ENCODE peak calls at places on chromosome 9, in nine cellular contexts. M is adrenal gland, H is brain microvascular endothelial cell, D is uterus, R is pancreas, L is Peyer's patch, F is lower lobe of right lung, Q is ovary, B is H1. J is an unnamed sample.

GRCh38 chr9:18347381-18348084 is 126.4 kb upstream of the ADAMTSL1 start:
- DNase-seq in F (no peak), D (no peak), M (peak), L (no peak), R (no peak), H (no peak), Q (no peak), B (no peak), J (no peak)

GRCh38 chr9:136328622-136329041 is 1.3 kb downstream of the GPSM1 start:
- DNase-seq in R (peak), B (no peak), D (peak), F (no peak), H (peak), L (no peak), M (no peak), Q (peak), J (no peak)

GRCh38 chr9:132609184-132609583 is 26.8 kb downstream of the BARHL1 start:
- DNase-seq in Q (no peak), F (no peak), L (no peak), H (no peak), M (no peak), R (no peak), B (no peak), D (no peak), J (no peak)

GRCh38 chr9:72363908-72364678 is 915 bp downstream of the ZFAND5 start:
- DNase-seq in M (peak), L (peak), R (peak), F (peak), Q (peak), H (no peak), D (peak), B (no peak), J (peak)

GRCh38 chr9:123150708-123151503 is 117.4 kb downstream of the GPR21 start:
- DNase-seq in D (no peak), B (no peak), M (no peak), L (no peak), R (no peak), H (no peak), F (no peak), Q (no peak), J (no peak)

GRCh38 chr9:108056083-108056804 is 566.7 kb upstream of the KLF4 start:
- DNase-seq in M (no peak), Q (no peak), R (no peak), H (no peak), L (no peak), B (no peak), D (no peak), F (no peak), J (no peak)

GRCh38 chr9:133891741-133892140 is 100.4 kb downstream of the VAV2 start:
- DNase-seq in H (no peak), M (no peak), R (no peak), D (no peak), L (no peak), Q (no peak), B (no peak), F (no peak), J (no peak)

GRCh38 chr9:126155756-126156664 is 170.6 kb upstream of the MVB12B start:
- DNase-seq in F (no peak), L (no peak), R (no peak), M (no peak), Q (no peak), B (no peak), D (no peak), H (no peak), J (no peak)

GRCh38 chr9:12014488-12014887 is 678.7 kb upstream of the TYRP1 start:
- DNase-seq in B (no peak), R (no peak), Q (no peak), L (no peak), F (no peak), D (no peak), H (no peak), M (no peak), J (no peak)

GRCh38 chr9:120714846-120715231 is 569 bp upstream of the MEGF9 start:
- DNase-seq in F (no peak), M (peak), B (no peak), R (no peak), H (no peak), L (no peak), Q (peak), D (no peak), J (peak)

GRCh38 chr9:96553070-96553469 is 66.6 kb downstream of the CDC14B start:
- DNase-seq in Q (no peak), D (no peak), F (no peak), B (no peak), R (no peak), H (peak), L (no peak), M (no peak), J (no peak)

GRCh38 chr9:132008184-132008781 is 71.4 kb downstream of the MED27 start:
- DNase-seq in M (no peak), B (no peak), F (no peak), D (no peak), R (no peak), L (no peak), H (peak), Q (no peak), J (no peak)

GRCh38 chr9:6758418-6759113 is 793 bp downstream of the KDM4C start:
- DNase-seq in L (peak), D (peak), Q (peak), F (peak), R (peak), H (peak), M (peak), B (no peak), J (peak)

GRCh38 chr9:128106181-128106939 is 21.2 kb downstream of the PTGES2 start:
- DNase-seq in F (peak), B (no peak), M (no peak), Q (peak), R (peak), L (no peak), H (no peak), D (no peak), J (no peak)

GRCh38 chr9:97889941-97890557 is 32.3 kb downstream of the TRMO start:
- DNase-seq in L (peak), Q (no peak), B (no peak), M (peak), F (peak), R (no peak), H (no peak), D (no peak), J (peak)

GRCh38 chr9:127187231-127187956 is 65.0 kb upstream of the ANGPTL2 start:
- DNase-seq in H (peak), L (peak), B (no peak), R (no peak), F (peak), M (peak), Q (peak), D (peak), J (peak)

GRCh38 chr9:101711330-101711941 is 27.0 kb downstream of the GRIN3A start:
- DNase-seq in H (no peak), B (no peak), F (no peak), L (no peak), Q (no peak), D (no peak), M (no peak), R (no peak), J (no peak)

GRCh38 chr9:108609227-108609894 is 246.4 kb downstream of the ACTL7B start:
- DNase-seq in Q (no peak), B (no peak), D (no peak), F (no peak), M (no peak), L (no peak), H (no peak), R (no peak), J (no peak)

GRCh38 chr9:123997665-123998277 is 13.8 kb upstream of the LHX2 start:
- DNase-seq in M (peak), Q (no peak), L (peak), R (no peak), D (no peak), F (peak), B (no peak), H (peak), J (peak)

GRCh38 chr9:137156567-137157375 is 13.1 kb downstream of the LRRC26 start:
- DNase-seq in D (no peak), H (peak), L (no peak), R (no peak), M (no peak), Q (no peak), F (peak), B (no peak), J (no peak)

GRCh38 chr9:99134893-99135341 is 30.0 kb downstream of the TGFBR1 start:
- DNase-seq in R (no peak), B (no peak), F (no peak), L (no peak), Q (no peak), M (no peak), H (peak), D (no peak), J (no peak)

GRCh38 chr9:129177791-129178578 is at the start of gene IER5L:
- DNase-seq in L (peak), Q (peak), R (peak), B (peak), H (peak), F (peak), M (peak), D (peak), J (peak)

GRCh38 chr9:83775932-83776331 is 41.6 kb downstream of the GKAP1 start:
- DNase-seq in M (no peak), L (no peak), H (no peak), B (no peak), D (no peak), Q (no peak), R (no peak), F (no peak), J (no peak)

GRCh38 chr9:121944741-121945191 is 148.3 kb downstream of the TTLL11 start:
- DNase-seq in D (no peak), B (no peak), F (no peak), Q (no peak), R (no peak), H (peak), M (no peak), L (no peak), J (no peak)

GRCh38 chr9:16970321-16970720 is 99.9 kb upstream of the BNC2 start:
- DNase-seq in M (no peak), H (no peak), B (no peak), D (no peak), F (no peak), L (no peak), R (no peak), Q (no peak), J (no peak)

GRCh38 chr9:84303061-84303460 is 37.5 kb downstream of the SLC28A3 start:
- DNase-seq in M (no peak), D (no peak), B (no peak), H (no peak), Q (no peak), R (no peak), L (no peak), F (no peak), J (no peak)

GRCh38 chr9:21995652-21996275 is 1.2 kb downstream of the CDKN2B-AS1 start:
- DNase-seq in D (peak), L (peak), R (peak), M (peak), H (no peak), Q (peak), B (no peak), F (peak), J (peak)

GRCh38 chr9:122220673-122221222 is 8.0 kb downstream of the LHX6 start:
- DNase-seq in B (no peak), D (no peak), F (no peak), M (no peak), Q (no peak), L (no peak), H (no peak), R (no peak), J (no peak)

GRCh38 chr9:18071651-18072060 is 402.3 kb upstream of the ADAMTSL1 start:
- DNase-seq in Q (no peak), L (no peak), F (no peak), H (peak), B (no peak), M (no peak), D (peak), R (no peak), J (no peak)

GRCh38 chr9:104073098-104073769 is 20.9 kb upstream of the SMC2 start:
- DNase-seq in R (no peak), L (no peak), M (no peak), F (no peak), D (no peak), Q (no peak), H (no peak), B (no peak), J (no peak)

GRCh38 chr9:88322906-88323566 is 65.2 kb upstream of the SPIN1 start:
- DNase-seq in F (no peak), Q (no peak), H (peak), L (peak), R (no peak), B (no peak), M (no peak), D (no peak), J (no peak)

GRCh38 chr9:105842023-105842644 is 147.8 kb downstream of the TMEM38B start:
- DNase-seq in B (no peak), F (no peak), H (peak), L (peak), R (no peak), Q (no peak), D (no peak), M (peak), J (no peak)

GRCh38 chr9:129175825-129176633 is 2.0 kb downstream of the IER5L start:
- DNase-seq in L (peak), Q (peak), M (peak), F (peak), B (no peak), R (peak), D (peak), H (peak), J (peak)

GRCh38 chr9:14372437-14373318 is 58.7 kb upstream of the NFIB start:
- DNase-seq in D (peak), F (no peak), B (peak), R (no peak), M (peak), L (peak), H (peak), Q (peak), J (peak)

GRCh38 chr9:135183069-135183468 is 95.6 kb downstream of the OLFM1 start:
- DNase-seq in H (no peak), F (no peak), L (no peak), D (no peak), B (no peak), Q (no peak), M (no peak), R (no peak), J (no peak)

GRCh38 chr9:92191801-92192200 is 76.6 kb upstream of the SPTLC1 start:
- DNase-seq in B (no peak), D (no peak), R (no peak), M (no peak), H (no peak), L (no peak), F (no peak), Q (no peak), J (no peak)

GRCh38 chr9:108696156-108696555 is 159.6 kb downstream of the ACTL7B start:
- DNase-seq in D (no peak), R (no peak), B (no peak), Q (no peak), M (no peak), L (no peak), H (no peak), F (no peak), J (no peak)

GRCh38 chr9:38662763-38663593 is 42.6 kb upstream of the ANKRD18A start:
- DNase-seq in D (no peak), R (no peak), L (no peak), Q (no peak), B (no peak), M (no peak), F (no peak), H (peak), J (no peak)

GRCh38 chr9:9412241-9412640 is 1200.6 kb downstream of the PTPRD start:
- DNase-seq in F (no peak), M (no peak), D (no peak), H (no peak), B (no peak), R (no peak), Q (no peak), L (no peak), J (no peak)

DNA sequence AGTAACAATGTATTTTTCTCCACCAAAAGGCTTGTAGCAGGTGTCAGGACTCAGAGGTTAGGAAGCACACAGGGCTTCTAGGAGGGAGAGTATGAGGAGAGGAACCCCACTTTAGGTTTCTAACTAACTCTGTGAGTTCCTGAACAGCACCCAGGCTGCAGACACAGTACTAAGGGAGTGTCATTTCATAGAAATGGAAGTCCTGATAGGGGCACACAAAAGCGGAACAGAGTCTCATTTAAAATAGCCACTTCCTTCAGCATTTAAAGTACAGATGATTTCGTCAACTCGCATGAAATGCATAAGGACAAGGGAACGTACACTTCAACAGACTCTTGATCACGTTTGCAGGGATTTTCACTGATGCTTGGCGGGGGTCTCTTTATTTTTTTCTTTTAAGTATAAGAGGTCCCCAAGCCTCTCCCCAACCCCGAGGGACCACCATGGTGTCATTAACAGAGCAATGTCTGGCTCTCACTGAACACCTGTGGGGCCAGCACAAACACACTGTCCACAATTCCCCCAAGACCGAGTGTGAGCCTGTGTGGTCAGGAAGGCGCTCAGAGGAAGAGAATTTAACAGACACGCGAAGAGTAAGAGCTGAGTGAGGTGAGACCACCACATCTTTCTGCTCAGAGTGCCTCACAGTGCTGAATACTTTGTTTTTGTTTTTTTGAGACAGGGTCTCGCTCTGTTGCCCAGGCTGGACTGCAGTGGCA is 82.3 kb downstream of the SECISBP2 start:
- DNase-seq in Q (no peak), B (no peak), D (no peak), R (no peak), H (no peak), M (no peak), L (no peak), F (no peak), J (no peak)
- H3K27ac ChIP-seq in Q (no peak), B (no peak), D (no peak), R (no peak), H (no peak), M (no peak), L (peak), F (peak), J (peak)

GRCh38 chr9:113620377-113621161 is 157.0 kb downstream of the RGS3 start:
- DNase-seq in M (peak), Q (peak), B (peak), H (peak), D (peak), R (peak), F (no peak), L (peak), J (peak)

GRCh38 chr9:113622600-113623400 is 159.3 kb downstream of the RGS3 start:
- DNase-seq in F (no peak), H (peak), Q (no peak), M (no peak), D (no peak), B (peak), R (no peak), L (peak), J (no peak)

GRCh38 chr9:113622038-113622437 is 158.5 kb downstream of the RGS3 start:
- DNase-seq in L (no peak), B (no peak), M (no peak), H (no peak), F (no peak), Q (no peak), R (no peak), D (no peak), J (no peak)

GRCh38 chr9:113620016-113620376 is 156.5 kb downstream of the RGS3 start:
- DNase-seq in H (no peak), Q (no peak), B (no peak), F (no peak), D (no peak), L (peak), R (no peak), M (no peak), J (no peak)

DNA sequence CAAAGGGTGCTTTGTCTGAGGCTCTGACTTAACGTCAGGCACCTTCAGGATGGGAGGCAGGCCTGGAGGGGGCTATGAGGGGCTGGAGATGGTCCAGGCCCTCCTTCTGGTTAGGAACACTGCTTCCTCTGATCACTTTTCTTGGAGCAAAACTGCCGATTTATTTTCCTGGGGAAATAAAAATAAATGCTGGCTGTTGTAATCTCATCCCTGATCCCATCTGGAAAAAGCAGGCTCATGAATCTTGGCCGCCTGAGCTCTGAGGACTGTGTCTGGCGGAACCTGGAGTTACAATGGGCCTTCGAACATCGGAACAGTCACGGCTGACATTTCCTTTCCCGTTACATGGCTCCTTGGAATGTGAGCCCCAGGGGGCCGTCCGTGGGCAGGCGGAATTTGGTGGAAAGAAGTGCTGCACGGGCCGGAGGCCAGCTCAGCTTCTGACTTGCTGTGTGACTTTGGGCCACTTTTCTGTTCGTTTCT is 157.8 kb downstream of the RGS3 start:
- DNase-seq in Q (no peak), R (no peak), M (peak), D (peak), B (no peak), L (peak), H (peak), F (no peak), J (peak)
- H3K27ac ChIP-seq in Q (peak), R (peak), M (peak), D (peak), B (no peak), L (no peak), H (peak), F (peak), J (peak)

DNA sequence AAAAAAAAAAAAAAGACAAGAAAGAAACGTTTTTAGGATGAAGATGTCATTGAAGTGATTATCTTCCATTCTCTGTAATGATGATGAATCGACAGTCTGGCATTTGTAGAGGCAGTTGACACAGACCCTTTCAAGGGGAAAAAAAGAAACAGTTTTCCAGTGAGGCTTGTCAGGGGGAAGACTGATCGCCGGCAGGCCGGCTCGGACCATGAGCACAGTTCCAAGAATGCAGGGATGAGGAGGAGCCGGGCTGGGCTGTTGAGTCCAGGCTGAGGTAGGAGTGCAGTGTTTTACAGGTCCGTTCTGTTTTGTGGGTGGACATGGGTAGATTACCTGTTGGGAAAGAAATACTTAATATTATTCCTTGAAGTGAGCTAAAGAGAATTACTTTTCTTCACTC is 194.6 kb downstream of the AOPEP start:
- DNase-seq in F (no peak), R (no peak), L (no peak), Q (peak), M (no peak), B (no peak), H (peak), D (peak), J (no peak)
- H3K27ac ChIP-seq in F (peak), R (peak), L (peak), Q (peak), M (peak), B (no peak), H (peak), D (peak), J (peak)

GRCh38 chr9:37082214-37082765 is 38.1 kb upstream of the ZCCHC7 start:
- DNase-seq in M (no peak), D (no peak), H (peak), R (no peak), B (no peak), Q (no peak), F (no peak), L (no peak), J (no peak)

GRCh38 chr9:37083654-37084053 is 36.7 kb upstream of the ZCCHC7 start:
- DNase-seq in F (no peak), B (no peak), R (no peak), Q (no peak), H (no peak), M (no peak), D (no peak), L (no peak), J (no peak)

GRCh38 chr9:37079370-37080164 is 40.8 kb upstream of the ZCCHC7 start:
- DNase-seq in L (peak), Q (peak), R (peak), M (peak), F (peak), B (peak), H (peak), D (peak), J (peak)

GRCh38 chr9:37085233-37085632 is 35.1 kb upstream of the ZCCHC7 start:
- DNase-seq in M (no peak), L (no peak), H (no peak), R (no peak), F (no peak), Q (no peak), D (no peak), B (no peak), J (no peak)
- H3K27ac ChIP-seq in M (no peak), L (no peak), H (no peak), R (no peak), F (no peak), Q (no peak), D (no peak), B (no peak), J (no peak)

J was measured in heart right ventricle.